ENCODE peak calls at places on chromosome 15, in nine cellular contexts. I is globus pallidus, D is NCI-H1417, K is iris pigment epithelial cell, X is HTR-8/SVneo, P is BJ, Q is fibroblast of lung, L is HuH-7, E is fibroblast of the conjunctiva. C is an unnamed sample.

GRCh38 chr15:99305761-99306505 is 54.7 kb downstream of the LRRC28 start:
- DNase-seq in I (no peak), D (peak; percentile 77), K (peak; percentile 81), X (peak; percentile 53), P (no peak), Q (peak; percentile 89), L (no peak), E (peak; percentile 81), C (peak; percentile 25)

GRCh38 chr15:71357357-71357756 is 242.1 kb downstream of the THSD4 start:
- DNase-seq in I (no peak), D (no peak), K (no peak), X (no peak), P (no peak), Q (no peak), L (no peak), E (no peak), C (no peak)

GRCh38 chr15:51004103-51004536 is 90.6 kb downstream of the TNFAIP8L3 start:
- DNase-seq in I (no peak), D (no peak), K (peak; percentile 90), X (no peak), P (no peak), Q (peak; percentile 39), L (peak; percentile 9), E (no peak), C (no peak)

GRCh38 chr15:25600751-25601150 is 161.9 kb upstream of the UBE3A start:
- DNase-seq in I (no peak), D (no peak), K (no peak), X (no peak), P (no peak), Q (no peak), L (no peak), E (no peak), C (no peak)

GRCh38 chr15:36626984-36627383 is 47.6 kb downstream of the CDIN1 start:
- DNase-seq in I (no peak), D (no peak), K (no peak), X (no peak), P (no peak), Q (no peak), L (no peak), E (no peak), C (no peak)

GRCh38 chr15:79049416-79049815 is 41.2 kb downstream of the RASGRF1 start:
- DNase-seq in I (no peak), D (no peak), K (no peak), X (no peak), P (no peak), Q (no peak), L (no peak), E (no peak), C (no peak)

GRCh38 chr15:84633311-84634227 is 20.5 kb downstream of the WDR73 start:
- DNase-seq in I (peak; percentile 69), D (peak; percentile 46), K (peak; percentile 86), X (no peak), P (no peak), Q (peak; percentile 83), L (peak; percentile 68), E (no peak), C (peak; percentile 60)

GRCh38 chr15:73225358-73226015 is 143.3 kb downstream of the HCN4 start:
- DNase-seq in I (no peak), D (no peak), K (no peak), X (no peak), P (no peak), Q (no peak), L (no peak), E (no peak), C (no peak)

GRCh38 chr15:71888797-71889196 is 78.4 kb downstream of the NR2E3 start:
- DNase-seq in I (no peak), D (no peak), K (no peak), X (no peak), P (no peak), Q (no peak), L (no peak), E (no peak), C (no peak)

GRCh38 chr15:41827290-41827879 is 507 bp upstream of the JMJD7 start:
- DNase-seq in I (no peak), D (no peak), K (no peak), X (no peak), P (no peak), Q (no peak), L (no peak), E (no peak), C (no peak)

GRCh38 chr15:96359772-96360498 is 29.4 kb downstream of the NR2F2 start:
- DNase-seq in I (no peak), D (no peak), K (no peak), X (no peak), P (no peak), Q (peak; percentile 51), L (no peak), E (no peak), C (no peak)

GRCh38 chr15:101250931-101251829 is 668 bp downstream of the CHSY1 start:
- DNase-seq in I (no peak), D (peak; percentile 64), K (no peak), X (no peak), P (no peak), Q (peak; percentile 50), L (peak; percentile 30), E (no peak), C (peak; percentile 40)

GRCh38 chr15:86756688-86757087 is 677.0 kb downstream of the AGBL1 start:
- DNase-seq in I (no peak), D (no peak), K (no peak), X (no peak), P (no peak), Q (no peak), L (no peak), E (no peak), C (no peak)

GRCh38 chr15:72604794-72605193 is 49.7 kb upstream of the GOLGA6B start:
- DNase-seq in I (no peak), D (no peak), K (peak; percentile 11), X (no peak), P (no peak), Q (no peak), L (no peak), E (no peak), C (no peak)

GRCh38 chr15:73522011-73522410 is 79.0 kb downstream of the REC114 start:
- DNase-seq in I (no peak), D (no peak), K (no peak), X (no peak), P (no peak), Q (no peak), L (no peak), E (no peak), C (no peak)

GRCh38 chr15:99442268-99442897 is 123.4 kb upstream of the MEF2A start:
- DNase-seq in I (no peak), D (no peak), K (peak; percentile 90), X (peak; percentile 72), P (peak; percentile 82), Q (peak; percentile 90), L (no peak), E (peak; percentile 94), C (no peak)

GRCh38 chr15:68992696-68993095 is 21.8 kb upstream of the NOX5 start:
- DNase-seq in I (no peak), D (no peak), K (no peak), X (no peak), P (no peak), Q (no peak), L (no peak), E (no peak), C (no peak)

GRCh38 chr15:64112904-64113303 is 17.1 kb downstream of the SNX1 start:
- DNase-seq in I (no peak), D (no peak), K (peak; percentile 54), X (no peak), P (no peak), Q (no peak), L (no peak), E (peak; percentile 36), C (no peak)

GRCh38 chr15:83063555-83063954 is 3.5 kb downstream of the BTBD1 start:
- DNase-seq in I (no peak), D (no peak), K (no peak), X (no peak), P (no peak), Q (no peak), L (no peak), E (no peak), C (no peak)

GRCh38 chr15:48925714-48926223 is 38.0 kb downstream of the SHC4 start:
- DNase-seq in I (no peak), D (no peak), K (peak; percentile 93), X (peak; percentile 77), P (peak; percentile 59), Q (peak; percentile 94), L (no peak), E (peak; percentile 93), C (no peak)

GRCh38 chr15:68646156-68646555 is 67.4 kb downstream of the CORO2B start:
- DNase-seq in I (no peak), D (no peak), K (no peak), X (no peak), P (no peak), Q (no peak), L (no peak), E (no peak), C (no peak)

GRCh38 chr15:42549052-42549491 is 434 bp downstream of the HAUS2 start:
- DNase-seq in I (peak; percentile 36), D (peak; percentile 30), K (peak; percentile 9), X (peak; percentile 18), P (no peak), Q (peak; percentile 27), L (peak; percentile 4), E (peak; percentile 12), C (peak; percentile 73)

GRCh38 chr15:74350295-74351275 is 16.9 kb downstream of the CYP11A1 start:
- DNase-seq in I (no peak), D (no peak), K (no peak), X (no peak), P (no peak), Q (no peak), L (no peak), E (no peak), C (no peak)

C was measured in NCI-H1092 treated with DMSO at 0.1 percent for 48 hours.